ENCODE peak calls at places on chromosomes 7 and 10, in seven cellular contexts. J, E, I, C, A, M and W are unnamed samples.

GRCh38 chr7:149815661-149816266 is 22.4 kb upstream of the ZNF862 start:
- DNase-seq in J (no peak), E (no peak), I (no peak), C (no peak), A (no peak), M (no peak), W (no peak)

GRCh38 chr7:130598056-130598455 is 70.5 kb downstream of the COPG2 start:
- DNase-seq in J (no peak), E (no peak), I (no peak), C (no peak), A (no peak), M (no peak), W (no peak)

GRCh38 chr10:44975487-44976331 is 2.9 kb downstream of the DEPP1 start:
- DNase-seq in J (no peak), E (peak; percentile 76), I (no peak), C (peak; percentile 94), A (peak; percentile 93), M (no peak), W (no peak)

GRCh38 chr10:1102836-1103235 is 46.7 kb downstream of the WDR37 start:
- DNase-seq in J (no peak), E (no peak), I (no peak), C (no peak), A (no peak), M (no peak), W (no peak)

GRCh38 chr10:59847888-59848287 is 58.5 kb downstream of the CCDC6 start:
- DNase-seq in J (no peak), E (no peak), I (peak; percentile 51), C (no peak), A (no peak), M (no peak), W (no peak)

GRCh38 chr7:90678986-90679385 is 82.9 kb downstream of the CDK14 start:
- DNase-seq in J (no peak), E (no peak), I (no peak), C (no peak), A (no peak), M (no peak), W (no peak)

GRCh38 chr7:21939136-21939857 is 6.4 kb downstream of the CDCA7L start:
- DNase-seq in J (no peak), E (no peak), I (no peak), C (peak; percentile 69), A (no peak), M (no peak), W (peak; percentile 41)

GRCh38 chr7:158284121-158284520 is 303.5 kb downstream of the PTPRN2 start:
- DNase-seq in J (no peak), E (no peak), I (no peak), C (no peak), A (no peak), M (no peak), W (no peak)

GRCh38 chr7:116673504-116673865 is 1.5 kb downstream of the MET start:
- DNase-seq in J (no peak), E (no peak), I (no peak), C (no peak), A (no peak), M (no peak), W (no peak)

GRCh38 chr7:78261302-78261701 is 462.7 kb downstream of the PHTF2 start:
- DNase-seq in J (no peak), E (no peak), I (no peak), C (no peak), A (no peak), M (no peak), W (no peak)

GRCh38 chr7:1712907-1713501 is 42.9 kb downstream of the ELFN1 start:
- DNase-seq in J (no peak), E (no peak), I (no peak), C (no peak), A (no peak), M (no peak), W (no peak)

GRCh38 chr7:38973760-38974159 is 3.9 kb upstream of the POU6F2 start:
- DNase-seq in J (no peak), E (no peak), I (no peak), C (no peak), A (no peak), M (no peak), W (no peak)

GRCh38 chr10:4093438-4093837 is 308.4 kb upstream of the KLF6 start:
- DNase-seq in J (no peak), E (no peak), I (no peak), C (no peak), A (no peak), M (no peak), W (no peak)